ENCODE peak calls at places on chromosomes 5 and 9, in eight cellular contexts. A is OCI-LY7; H is left ventricle myocardium inferior; S is CD8-positive, alpha-beta memory T cell; L is HCT116; D is stomach; V is heart left ventricle; C is A549. I is an unnamed sample. For H3K4me1, the result is how much of the 10 kb centered on the place peaks cover.

GRCh38 chr9:72633966-72634365 is 112.6 kb downstream of the TMC1 start:
- DNase-seq in C (no peak), V (no peak), L (peak), H (no peak), A (no peak), D (no peak), S (no peak), I (no peak)

GRCh38 chr9:95097279-95097678 is 220.2 kb downstream of the FANCC start:
- DNase-seq in S (no peak), H (no peak), V (no peak), L (no peak), A (no peak), C (no peak), D (no peak), I (no peak)

GRCh38 chr5:99773290-99773689 is 761.9 kb upstream of the FAM174A start:
- DNase-seq in H (no peak), A (no peak), D (no peak), S (no peak), C (no peak), L (no peak), V (no peak), I (no peak)

GRCh38 chr9:83701769-83702168 is 6.0 kb downstream of the UBQLN1 start:
- DNase-seq in H (no peak), A (peak), D (no peak), C (no peak), S (no peak), L (no peak), V (no peak), I (no peak)

GRCh38 chr5:173852790-173853350 is 35.3 kb upstream of the CPEB4 start:
- DNase-seq in L (no peak), V (no peak), S (no peak), D (no peak), A (no peak), H (no peak), C (no peak), I (no peak)

GRCh38 chr9:19754921-19755320 is 33.9 kb downstream of the SLC24A2 start:
- DNase-seq in H (no peak), V (no peak), C (no peak), S (no peak), L (no peak), D (no peak), A (no peak), I (no peak)

GRCh38 chr5:90707698-90708097 is 149.1 kb downstream of the ADGRV1 start:
- DNase-seq in C (no peak), H (no peak), A (no peak), V (no peak), D (no peak), S (no peak), L (no peak), I (no peak)

GRCh38 chr9:123678038-123678877 is 251.7 kb downstream of the DENND1A start:
- DNase-seq in H (no peak), V (no peak), L (no peak), D (peak), A (peak), C (no peak), S (no peak), I (no peak)

GRCh38 chr5:168317096-168317520 is 25.7 kb downstream of the WWC1 start:
- DNase-seq in H (no peak), C (no peak), V (no peak), S (no peak), L (no peak), A (no peak), D (no peak), I (no peak)

GRCh38 chr5:175711031-175711430 is 53.2 kb downstream of the HRH2 start:
- DNase-seq in A (no peak), C (no peak), D (no peak), V (no peak), L (no peak), H (no peak), S (no peak), I (no peak)

GRCh38 chr9:106883626-106884190 is 20.7 kb downstream of the ZNF462 start:
- DNase-seq in S (no peak), D (no peak), C (no peak), L (no peak), V (no peak), H (no peak), A (no peak), I (no peak)

GRCh38 chr5:153159611-153160010 is 330.9 kb upstream of the GRIA1 start:
- DNase-seq in S (no peak), V (no peak), D (no peak), A (no peak), L (no peak), H (no peak), C (no peak), I (no peak)

GRCh38 chr5:143316337-143316736 is 87.1 kb downstream of the NR3C1 start:
- DNase-seq in V (no peak), H (no peak), S (no peak), C (no peak), L (no peak), D (no peak), A (no peak), I (no peak)
- H3K4me1 ChIP-seq in V (half or more), H (half or more), S (under half), C (half or more), L (under half), D (under half), A (under half), I (under half)

GRCh38 chr5:3883014-3883413 is 287.4 kb downstream of the IRX1 start:
- DNase-seq in A (no peak), D (no peak), S (no peak), V (no peak), C (no peak), L (no peak), H (no peak), I (no peak)
- H3K4me1 ChIP-seq in A (under half), D (under half), S (under half), V (under half), C (under half), L (under half), H (under half), I (under half)

GRCh38 chr9:29213374-29214161 is 1640.3 kb upstream of the C9orf72 start:
- DNase-seq in V (no peak), C (peak), D (peak), H (no peak), S (no peak), L (no peak), A (no peak), I (no peak)

GRCh38 chr9:29214702-29215248 is 1641.5 kb upstream of the C9orf72 start:
- DNase-seq in H (no peak), C (peak), A (no peak), V (no peak), D (no peak), S (no peak), L (no peak), I (no peak)

GRCh38 chr9:29211681-29212589 is 1638.7 kb upstream of the C9orf72 start:
- DNase-seq in V (peak), C (peak), L (no peak), H (no peak), S (no peak), A (no peak), D (peak), I (peak)

GRCh38 chr9:29212590-29213373 is 1639.5 kb upstream of the C9orf72 start:
- DNase-seq in S (no peak), L (no peak), D (peak), A (no peak), H (no peak), V (no peak), C (peak), I (peak)

DNA sequence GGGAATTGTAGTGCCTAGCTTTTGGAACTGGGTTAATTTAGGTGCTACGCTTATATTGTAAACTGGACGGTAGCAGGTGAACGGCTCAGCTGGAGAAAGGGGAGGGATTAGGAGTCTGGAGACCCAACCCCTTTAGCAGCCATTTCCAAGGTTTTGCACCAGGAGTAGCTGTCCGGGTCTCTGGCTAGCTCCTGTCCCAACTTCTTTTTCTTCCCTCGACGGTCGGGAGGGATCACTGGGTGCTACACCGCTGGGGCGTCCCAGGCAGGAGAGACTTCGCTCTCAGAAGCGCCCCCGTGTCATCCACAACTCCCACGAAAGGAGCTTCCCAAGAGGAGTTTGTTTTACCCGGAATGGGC is 1640.9 kb upstream of the C9orf72 start:
- DNase-seq in A (no peak), V (no peak), C (peak), H (no peak), S (no peak), L (no peak), D (peak), I (no peak)
- H3K4me1 ChIP-seq in A (under half), V (under half), C (under half), H (under half), S (under half), L (under half), D (under half), I (under half)

DNA sequence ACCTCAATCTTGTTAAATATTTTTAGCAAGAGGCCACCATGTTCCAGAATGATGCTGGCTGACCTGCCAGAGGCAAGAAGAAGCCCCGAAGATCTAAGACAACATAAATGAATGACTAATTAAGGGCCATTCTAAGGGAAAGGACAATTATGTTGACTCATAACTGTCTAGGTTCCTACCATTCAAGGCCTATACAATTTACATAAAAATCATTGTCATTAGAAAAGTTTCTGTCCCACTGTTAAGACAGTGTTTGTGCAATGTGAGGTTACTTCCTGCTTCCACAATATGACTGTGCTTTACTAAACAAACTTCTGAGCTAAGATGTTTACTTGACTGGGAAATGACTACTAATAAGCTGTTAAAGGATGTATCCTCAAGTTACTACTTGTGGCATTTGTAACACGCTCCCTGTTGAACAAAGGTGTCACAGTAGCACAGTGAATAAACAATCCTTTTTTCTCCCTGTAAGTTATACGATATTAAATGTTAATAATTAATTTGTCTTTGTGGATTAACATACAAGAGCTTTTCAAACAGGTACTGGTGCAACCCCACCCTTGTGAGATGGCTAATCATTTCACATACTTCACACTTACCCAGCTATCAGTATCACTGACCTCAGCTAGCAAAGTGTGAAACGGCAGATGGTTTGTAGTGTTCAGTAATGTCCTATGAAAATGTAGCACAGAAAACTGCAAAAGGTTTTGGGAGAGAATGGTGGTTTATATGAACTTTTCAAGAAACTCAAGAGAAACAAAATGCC is 195.8 kb downstream of the EFNA5 start:
- DNase-seq in V (no peak), C (peak), L (no peak), D (no peak), H (no peak), S (no peak), A (no peak), I (no peak)
- H3K4me1 ChIP-seq in V (under half), C (half or more), L (under half), D (under half), H (under half), S (under half), A (under half), I (under half)

DNA sequence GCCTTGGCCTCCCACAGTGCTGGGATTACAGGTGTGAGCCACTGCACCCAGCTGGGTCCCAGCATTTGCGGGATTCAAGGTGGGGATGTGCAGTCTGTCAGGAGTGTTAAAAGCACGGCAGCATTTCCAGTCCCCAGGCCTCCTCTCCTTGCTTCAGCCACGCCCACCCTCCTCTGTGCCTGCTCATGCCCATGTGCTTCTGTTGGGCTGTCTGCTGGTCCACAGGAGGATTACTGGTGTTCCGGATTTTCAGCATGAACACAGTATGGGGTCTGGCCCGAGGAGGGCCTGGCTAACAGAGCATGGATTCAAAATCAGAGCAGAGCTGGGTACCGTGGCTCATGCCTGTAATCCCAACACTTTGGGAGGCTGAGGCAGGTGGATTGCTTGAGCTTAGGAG is 5.5 kb downstream of the ARRDC1 start:
- DNase-seq in S (no peak), V (no peak), D (no peak), A (no peak), H (no peak), L (no peak), C (no peak), I (no peak)
- H3K4me1 ChIP-seq in S (under half), V (half or more), D (half or more), A (under half), H (half or more), L (under half), C (under half), I (under half)

DNA sequence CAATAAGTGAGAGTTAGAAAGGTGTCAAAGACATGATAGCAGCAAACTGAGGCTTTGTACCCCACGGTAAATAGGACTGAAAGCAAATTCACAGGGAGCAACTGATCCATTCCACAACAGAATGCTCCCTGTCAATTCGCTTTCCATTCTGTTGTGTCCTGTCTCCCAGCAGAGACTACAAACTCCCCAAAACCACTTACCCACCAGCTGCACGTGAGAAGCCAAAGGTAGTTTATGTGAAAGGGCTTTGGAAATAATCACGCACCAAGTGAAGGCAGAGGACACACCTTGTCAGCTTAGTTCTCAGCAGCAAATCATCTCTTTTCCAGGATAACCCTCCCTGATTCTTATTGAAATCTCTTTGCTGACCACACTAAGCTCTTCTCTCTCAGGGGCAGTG is 46.6 kb upstream of the IL17B start:
- DNase-seq in H (no peak), A (no peak), D (no peak), L (no peak), V (no peak), C (no peak), S (no peak), I (no peak)
- H3K4me1 ChIP-seq in H (half or more), A (under half), D (under half), L (under half), V (half or more), C (under half), S (under half), I (half or more)

I was measured in adrenal gland.